ENCODE peak calls at places on chromosomes 12 and 14, in nine cellular contexts. K is A549, J is transverse colon, U is HepG2, E is upper lobe of left lung, V is SK-N-SH, H is GM12878, R is tibial nerve, B is stomach. W is an unnamed sample.

GRCh38 chr14:60757617-60758016 is 23.1 kb downstream of the MNAT1 start:
- DNase-seq in K (no peak), J (no peak), U (no peak), E (no peak), V (no peak), H (no peak), R (no peak), B (no peak), W (no peak)

GRCh38 chr12:131087302-131087818 is 133.7 kb downstream of the ADGRD1 start:
- DNase-seq in K (no peak), J (no peak), U (no peak), E (peak), V (no peak), H (no peak), R (peak), B (peak), W (peak)

GRCh38 chr12:126189856-126190255 is 1124.6 kb downstream of the AACS start:
- DNase-seq in K (no peak), J (no peak), U (no peak), E (no peak), V (no peak), H (no peak), R (no peak), B (no peak), W (no peak)

GRCh38 chr12:6231359-6232268 is 31.4 kb downstream of the CD9 start:
- DNase-seq in K (no peak), J (no peak), U (no peak), E (no peak), V (no peak), H (no peak), R (no peak), B (no peak), W (no peak)

GRCh38 chr14:92549853-92550244 is 36.3 kb downstream of the RIN3 start:
- DNase-seq in K (no peak), J (no peak), U (no peak), E (peak), V (no peak), H (no peak), R (no peak), B (no peak), W (no peak)

GRCh38 chr14:85532981-85533820 is 3.3 kb downstream of the FLRT2 start:
- DNase-seq in K (peak), J (no peak), U (no peak), E (no peak), V (peak), H (no peak), R (peak), B (peak), W (peak)

GRCh38 chr12:25328082-25328712 is 77.5 kb upstream of the KRAS start:
- DNase-seq in K (no peak), J (no peak), U (peak), E (no peak), V (no peak), H (no peak), R (no peak), B (no peak), W (no peak)

GRCh38 chr12:62581288-62582064 is 114.8 kb downstream of the MON2 start:
- DNase-seq in K (peak), J (no peak), U (peak), E (no peak), V (peak), H (no peak), R (no peak), B (no peak), W (no peak)

GRCh38 chr14:102666635-102667034 is 74.2 kb downstream of the RCOR1 start:
- DNase-seq in K (no peak), J (no peak), U (no peak), E (no peak), V (no peak), H (no peak), R (no peak), B (no peak), W (no peak)

GRCh38 chr14:34081576-34082136 is 130.8 kb upstream of the EGLN3 start:
- DNase-seq in K (peak), J (no peak), U (peak), E (no peak), V (no peak), H (no peak), R (no peak), B (peak), W (no peak)

GRCh38 chr12:109670647-109671046 is 43.0 kb upstream of the FAM222A start:
- DNase-seq in K (no peak), J (no peak), U (no peak), E (no peak), V (peak), H (no peak), R (no peak), B (no peak), W (no peak)

GRCh38 chr14:91745329-91745728 is 13.4 kb upstream of the CATSPERB start:
- DNase-seq in K (no peak), J (no peak), U (no peak), E (no peak), V (no peak), H (no peak), R (no peak), B (no peak), W (no peak)

GRCh38 chr14:75399819-75400678 is 27.8 kb upstream of the JDP2 start:
- DNase-seq in K (peak), J (peak), U (no peak), E (peak), V (peak), H (no peak), R (peak), B (peak), W (peak)

GRCh38 chr12:27615331-27615891 is 80.8 kb upstream of the REP15 start:
- DNase-seq in K (no peak), J (no peak), U (no peak), E (no peak), V (no peak), H (no peak), R (no peak), B (no peak), W (no peak)

GRCh38 chr12:90729741-90730140 is 225.2 kb downstream of the CCER1 start:
- DNase-seq in K (no peak), J (no peak), U (no peak), E (no peak), V (no peak), H (no peak), R (no peak), B (no peak), W (no peak)

GRCh38 chr12:50033317-50033679 is 8.0 kb upstream of the RACGAP1 start:
- DNase-seq in K (no peak), J (no peak), U (no peak), E (peak), V (no peak), H (no peak), R (no peak), B (no peak), W (no peak)

GRCh38 chr12:89064780-89065179 is 287.5 kb downstream of the DUSP6 start:
- DNase-seq in K (no peak), J (no peak), U (no peak), E (no peak), V (no peak), H (no peak), R (no peak), B (no peak), W (no peak)

GRCh38 chr12:129193263-129193871 is 340.1 kb downstream of the GLT1D1 start:
- DNase-seq in K (peak), J (peak), U (no peak), E (no peak), V (peak), H (no peak), R (no peak), B (peak), W (no peak)

GRCh38 chr12:118537481-118537917 is 161.1 kb downstream of the SUDS3 start:
- DNase-seq in K (no peak), J (peak), U (no peak), E (no peak), V (no peak), H (no peak), R (no peak), B (no peak), W (no peak)

GRCh38 chr12:49230810-49231209 is 34.1 kb upstream of the TUBA1C start:
- DNase-seq in K (no peak), J (no peak), U (no peak), E (no peak), V (no peak), H (no peak), R (no peak), B (no peak), W (no peak)

GRCh38 chr12:122123051-122123760 is 44.6 kb downstream of the MLXIP start:
- DNase-seq in K (peak), J (peak), U (peak), E (peak), V (peak), H (no peak), R (peak), B (peak), W (peak)
- TF ChIP-seq EP300 in K (no peak), J (no peak), U (no peak), E (no peak), V (no peak), H (no peak), R (no peak), B (no peak), W (no peak)

DNA sequence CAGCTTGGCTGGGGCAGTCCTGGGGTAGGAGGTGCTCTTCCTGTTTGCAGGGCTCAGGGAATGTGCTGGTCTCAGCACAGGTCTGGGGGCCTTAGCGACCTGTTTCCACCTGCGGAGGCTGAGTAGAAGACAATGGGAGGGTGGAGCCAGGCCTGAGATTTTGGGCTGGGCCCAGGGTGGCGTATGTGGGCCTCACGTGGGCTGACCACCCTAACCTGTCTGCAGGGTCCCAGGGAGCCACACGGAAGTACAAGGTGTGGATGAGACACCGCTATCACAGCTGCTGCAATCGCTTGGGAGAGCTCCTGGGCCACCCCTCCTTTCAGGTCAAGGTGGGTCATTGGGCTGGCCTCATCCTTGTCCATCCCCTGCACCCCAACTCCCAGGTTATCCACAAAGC is 1.1 kb downstream of the NOC4L start:
- DNase-seq in K (no peak), J (no peak), U (no peak), E (no peak), V (peak), H (no peak), R (peak), B (no peak), W (no peak)
- H3K4me3 ChIP-seq in K (peak), J (peak), U (peak), E (peak), V (peak), H (peak), R (peak), B (peak), W (peak)

GRCh38 chr14:72614891-72615410 is 278.9 kb downstream of the DPF3 start:
- DNase-seq in K (no peak), J (no peak), U (no peak), E (no peak), V (no peak), H (no peak), R (no peak), B (no peak), W (no peak)
- TF ChIP-seq EP300 in K (no peak), J (no peak), U (no peak), E (no peak), V (no peak), H (no peak), R (no peak), B (no peak), W (no peak)

GRCh38 chr14:73770977-73771847 is 57.0 kb upstream of the PNMA1 start:
- DNase-seq in K (no peak), J (no peak), U (no peak), E (no peak), V (no peak), H (no peak), R (no peak), B (no peak), W (no peak)
- H3K4me3 ChIP-seq in K (no peak), J (no peak), U (no peak), E (no peak), V (no peak), H (peak), R (no peak), B (no peak), W (no peak)

GRCh38 chr12:15446798-15447197 is 124.5 kb downstream of the PTPRO start:
- DNase-seq in K (peak), J (no peak), U (no peak), E (no peak), V (no peak), H (no peak), R (no peak), B (no peak), W (no peak)
- TF ChIP-seq EP300 in K (no peak), J (no peak), U (no peak), E (no peak), V (no peak), H (no peak), R (no peak), B (no peak), W (no peak)

W was measured in ovary.